ENCODE peak calls at places on chromosomes 5 and 9, in six cellular contexts. V is small intestine; D is right cardiac atrium; L is uterus; J is CD8-positive, alpha-beta memory T cell; Z is IMR-90. I is an unnamed sample.

GRCh38 chr9:81373294-81373693 is 316.1 kb downstream of the TLE1 start:
- DNase-seq in V (no peak), D (peak; percentile 81), L (no peak), J (no peak), Z (no peak), I (no peak)

GRCh38 chr5:126016256-126016655 is 407.0 kb upstream of the GRAMD2B start:
- DNase-seq in V (no peak), D (peak; percentile 91), L (peak; percentile 42), J (no peak), Z (no peak), I (no peak)

GRCh38 chr9:125987420-125987819 is 240.2 kb downstream of the PBX3 start:
- DNase-seq in V (no peak), D (no peak), L (no peak), J (no peak), Z (no peak), I (no peak)

GRCh38 chr9:71820516-71820915 is 52.2 kb upstream of the CEMIP2 start:
- DNase-seq in V (no peak), D (no peak), L (no peak), J (no peak), Z (no peak), I (no peak)

GRCh38 chr5:133681896-133682295 is 69.6 kb upstream of the FSTL4 start:
- DNase-seq in V (no peak), D (no peak), L (no peak), J (no peak), Z (no peak), I (no peak)

GRCh38 chr9:94613003-94613402 is 19.4 kb upstream of the FBP2 start:
- DNase-seq in V (no peak), D (no peak), L (no peak), J (no peak), Z (no peak), I (no peak)

GRCh38 chr5:169221519-169221918 is 79.4 kb downstream of the SLIT3 start:
- DNase-seq in V (no peak), D (no peak), L (no peak), J (no peak), Z (no peak), I (no peak)

GRCh38 chr9:7303932-7304331 is 495.6 kb downstream of the DMAC1 start:
- DNase-seq in V (no peak), D (no peak), L (no peak), J (no peak), Z (no peak), I (no peak)

GRCh38 chr9:98906273-98907040 is 37.2 kb upstream of the COL15A1 start:
- DNase-seq in V (no peak), D (peak; percentile 85), L (peak; percentile 52), J (no peak), Z (peak; percentile 46), I (no peak)

DNA sequence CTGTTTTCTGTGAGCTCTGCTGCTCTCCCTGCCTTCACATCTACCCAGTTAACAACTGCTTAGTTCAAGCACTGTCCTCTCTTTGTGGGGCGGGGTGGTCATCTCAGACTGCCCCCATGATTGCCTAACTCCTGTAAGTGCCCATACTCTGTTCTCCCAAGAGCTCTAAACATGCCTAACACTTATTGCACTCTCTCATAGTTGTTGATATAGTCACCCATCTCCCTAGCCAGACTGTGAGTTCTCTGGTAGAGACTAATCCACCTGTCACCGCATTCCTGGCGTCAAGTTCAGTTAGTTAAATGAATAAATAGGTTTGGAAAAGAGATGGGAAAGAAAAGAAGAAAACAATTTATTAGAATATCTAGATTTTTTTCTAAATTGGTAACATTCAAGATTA is 18.3 kb upstream of the MUSK start:
- DNase-seq in V (no peak), D (no peak), L (no peak), J (no peak), Z (peak; percentile 93), I (no peak)
- H3K27ac ChIP-seq in V (peak overlapping the region; percentile 27), D (no peak overlapping the region), L (peak overlapping the region; percentile 71), J (no peak overlapping the region), Z (peak overlapping the region; percentile 94), I (no peak overlapping the region)

GRCh38 chr5:14852779-14853178 is 18.8 kb downstream of the ANKH start:
- DNase-seq in V (no peak), D (no peak), L (no peak), J (no peak), Z (no peak), I (no peak)

GRCh38 chr5:14850419-14851066 is 21.0 kb downstream of the ANKH start:
- DNase-seq in V (peak; percentile 21), D (no peak), L (no peak), J (no peak), Z (no peak), I (no peak)

GRCh38 chr5:14851067-14851422 is 20.5 kb downstream of the ANKH start:
- DNase-seq in V (peak; percentile 85), D (peak; percentile 56), L (no peak), J (no peak), Z (no peak), I (no peak)

GRCh38 chr5:14851597-14851996 is 20.0 kb downstream of the ANKH start:
- DNase-seq in V (no peak), D (no peak), L (no peak), J (no peak), Z (no peak), I (no peak)

DNA sequence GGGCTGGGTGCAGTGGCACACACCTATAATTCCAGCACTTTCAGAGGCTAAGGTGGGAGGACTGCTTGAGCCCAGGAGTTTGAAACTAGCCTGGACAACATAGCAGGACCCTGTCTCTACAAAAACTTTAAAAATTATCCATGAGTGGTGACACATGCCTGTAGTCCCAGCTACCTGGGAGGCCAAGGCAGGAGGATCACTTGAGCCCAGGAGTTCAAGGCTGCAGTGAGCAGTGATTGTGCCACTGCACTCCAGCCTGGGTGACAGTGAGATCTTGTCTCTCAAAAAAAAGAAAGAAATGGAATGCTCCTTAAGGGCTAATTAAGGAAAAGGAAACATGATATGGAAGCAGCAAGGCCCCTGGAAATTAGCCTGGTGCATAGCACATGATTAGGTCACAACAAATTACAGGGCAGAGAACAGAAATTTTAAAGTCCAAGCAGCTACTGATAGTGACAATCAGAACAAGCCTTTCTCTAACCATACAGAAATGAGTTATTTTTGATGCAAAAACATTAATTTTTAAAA is 19.5 kb downstream of the ANKH start:
- DNase-seq in V (peak; percentile 66), D (no peak), L (no peak), J (no peak), Z (no peak), I (no peak)
- H3K4me3 ChIP-seq in V (no peak overlapping the region), D (no peak overlapping the region), L (no peak overlapping the region), J (no peak overlapping the region), Z (no peak overlapping the region), I (no peak overlapping the region)

GRCh38 chr5:91049112-91049511 is 334.0 kb downstream of the ARRDC3 start:
- DNase-seq in V (no peak), D (no peak), L (no peak), J (no peak), Z (no peak), I (no peak)
- H3K27ac ChIP-seq in V (no peak overlapping the region), D (no peak overlapping the region), L (no peak overlapping the region), J (no peak overlapping the region), Z (no peak overlapping the region), I (no peak overlapping the region)

GRCh38 chr9:120574473-120574872 is 5.5 kb downstream of the CDK5RAP2 start:
- DNase-seq in V (no peak), D (no peak), L (no peak), J (no peak), Z (no peak), I (no peak)

GRCh38 chr9:120569556-120569955 is 10.4 kb downstream of the CDK5RAP2 start:
- DNase-seq in V (no peak), D (no peak), L (no peak), J (no peak), Z (peak; percentile 11), I (no peak)

GRCh38 chr9:120570296-120570695 is 9.7 kb downstream of the CDK5RAP2 start:
- DNase-seq in V (no peak), D (no peak), L (no peak), J (no peak), Z (no peak), I (no peak)

GRCh38 chr9:120568816-120569215 is 11.2 kb downstream of the CDK5RAP2 start:
- DNase-seq in V (no peak), D (no peak), L (no peak), J (no peak), Z (no peak), I (no peak)

DNA sequence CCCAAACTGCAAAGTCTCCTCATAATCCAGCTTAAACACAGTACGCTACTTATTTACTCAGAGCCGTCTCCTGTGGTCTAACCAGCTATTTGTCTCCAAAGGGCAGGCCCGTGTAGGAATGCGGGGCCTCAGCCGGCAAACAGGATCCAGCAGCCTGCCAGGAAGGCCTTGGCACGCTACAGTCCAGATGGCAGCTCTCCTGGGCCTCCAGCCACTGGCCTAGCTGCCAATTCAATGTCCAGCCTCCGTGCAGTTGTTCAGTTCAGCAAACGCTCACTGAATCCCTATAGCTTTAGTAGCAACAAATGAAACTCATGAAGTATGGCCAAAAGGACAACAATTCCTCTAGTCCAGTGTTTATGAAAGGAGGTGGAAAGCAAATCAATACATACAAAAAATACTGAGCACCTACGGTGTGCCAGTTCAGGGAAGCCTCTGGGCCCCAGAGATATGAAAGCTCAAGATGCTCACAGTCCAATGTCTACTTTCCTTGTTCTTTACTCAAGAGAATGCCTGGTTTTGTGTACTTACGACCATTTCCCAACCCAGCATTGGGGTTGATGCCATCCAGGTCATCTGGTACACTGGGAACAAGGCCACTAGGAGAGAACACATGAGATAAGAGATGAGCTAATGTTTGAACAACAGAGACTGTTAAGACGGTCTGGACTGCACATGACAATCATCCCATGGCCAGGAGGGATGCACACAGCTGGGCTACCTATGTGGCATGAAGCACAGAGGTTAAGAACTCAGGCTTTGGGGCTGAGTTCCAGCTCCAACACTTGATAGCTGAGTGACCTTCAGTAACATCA is 8.3 kb downstream of the CDK5RAP2 start:
- DNase-seq in V (no peak), D (peak; percentile 78), L (no peak), J (no peak), Z (peak; percentile 85), I (no peak)
- H3K4me3 ChIP-seq in V (no peak overlapping the region), D (no peak overlapping the region), L (no peak overlapping the region), J (no peak overlapping the region), Z (no peak overlapping the region), I (no peak overlapping the region)

GRCh38 chr9:107875571-107875980 is 386.0 kb upstream of the KLF4 start:
- DNase-seq in V (no peak), D (no peak), L (no peak), J (no peak), Z (no peak), I (no peak)

GRCh38 chr9:107872457-107873192 is 383.1 kb upstream of the KLF4 start:
- DNase-seq in V (no peak), D (no peak), L (no peak), J (no peak), Z (no peak), I (peak; percentile 48)

GRCh38 chr9:107870927-107871720 is 381.6 kb upstream of the KLF4 start:
- DNase-seq in V (peak; percentile 11), D (no peak), L (no peak), J (no peak), Z (no peak), I (no peak)

GRCh38 chr9:107874591-107875374 is 385.2 kb upstream of the KLF4 start:
- DNase-seq in V (no peak), D (no peak), L (no peak), J (no peak), Z (no peak), I (no peak)

DNA sequence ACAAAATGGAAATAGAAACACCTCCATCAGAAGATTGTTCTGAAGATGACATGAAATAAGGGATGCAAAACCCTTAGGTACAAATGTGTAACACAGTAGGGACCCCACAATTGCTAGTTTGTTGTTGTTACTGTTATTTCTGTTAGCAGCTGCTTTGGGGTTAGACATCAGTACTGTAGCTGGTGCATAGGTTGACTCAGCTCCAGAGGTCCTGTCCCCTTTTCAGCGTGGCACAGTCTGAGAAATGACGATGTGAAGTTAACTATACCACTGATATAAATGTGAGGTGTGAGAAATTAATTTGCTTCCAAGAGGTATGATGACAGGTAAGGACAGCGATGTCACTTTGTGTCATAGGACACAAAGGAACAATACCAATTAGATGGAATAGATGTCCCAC is 384.6 kb upstream of the KLF4 start:
- DNase-seq in V (no peak), D (no peak), L (no peak), J (no peak), Z (no peak), I (no peak)
- H3K27ac ChIP-seq in V (no peak overlapping the region), D (no peak overlapping the region), L (no peak overlapping the region), J (no peak overlapping the region), Z (no peak overlapping the region), I (no peak overlapping the region)